ENCODE peak calls at places on chromosomes 16 and 17, in five cellular contexts. One of them, this sample, is unnamed.
A peak's percentile ranks its signal among the peaks of the same experiment; 100 is the strongest.

GRCh38 chr16:4314532-4315184 is 1.2 kb upstream of the GLIS2 start:
- DNase-seq in activated CD8-positive, alpha-beta T cell treated with anti-CD3 and anti-CD28 coated beads for 36 hours: peak; percentile 53
- DNase-seq in HCEC 1CT: peak; percentile 50
- DNase-seq in NCI-H2081: no peak
- DNase-seq in progenitor cell of endocrine pancreas: no peak
- DNase-seq in this sample: peak; percentile 47

GRCh38 chr17:18191967-18192366 is 8.3 kb downstream of the ALKBH5 start:
- DNase-seq in activated CD8-positive, alpha-beta T cell treated with anti-CD3 and anti-CD28 coated beads for 36 hours: peak; percentile 24
- DNase-seq in HCEC 1CT: no peak
- DNase-seq in NCI-H2081: no peak
- DNase-seq in progenitor cell of endocrine pancreas: no peak
- DNase-seq in this sample: no peak

GRCh38 chr17:40363480-40363838 is 1.1 kb downstream of the GJD3 start:
- DNase-seq in activated CD8-positive, alpha-beta T cell treated with anti-CD3 and anti-CD28 coated beads for 36 hours: no peak
- DNase-seq in HCEC 1CT: no peak
- DNase-seq in NCI-H2081: peak; percentile 44
- DNase-seq in progenitor cell of endocrine pancreas: no peak
- DNase-seq in this sample: no peak

GRCh38 chr17:40561871-40562611 is 3.2 kb downstream of the CCR7 start:
- DNase-seq in activated CD8-positive, alpha-beta T cell treated with anti-CD3 and anti-CD28 coated beads for 36 hours: peak; percentile 86
- DNase-seq in HCEC 1CT: peak; percentile 5
- DNase-seq in NCI-H2081: no peak
- DNase-seq in progenitor cell of endocrine pancreas: no peak
- DNase-seq in this sample: no peak

GRCh38 chr16:21646721-21647561 is 5.5 kb downstream of the IGSF6 start:
- DNase-seq in activated CD8-positive, alpha-beta T cell treated with anti-CD3 and anti-CD28 coated beads for 36 hours: peak; percentile 93
- DNase-seq in HCEC 1CT: no peak
- DNase-seq in NCI-H2081: no peak
- DNase-seq in progenitor cell of endocrine pancreas: no peak
- DNase-seq in this sample: no peak

GRCh38 chr16:1871974-1872635 is at the start of gene MEIOB:
- DNase-seq in activated CD8-positive, alpha-beta T cell treated with anti-CD3 and anti-CD28 coated beads for 36 hours: peak; percentile 53
- DNase-seq in HCEC 1CT: no peak
- DNase-seq in NCI-H2081: no peak
- DNase-seq in progenitor cell of endocrine pancreas: no peak
- DNase-seq in this sample: no peak

GRCh38 chr17:76050226-76051070 is 21.9 kb downstream of the SRP68 start:
- DNase-seq in activated CD8-positive, alpha-beta T cell treated with anti-CD3 and anti-CD28 coated beads for 36 hours: no peak
- DNase-seq in HCEC 1CT: no peak
- DNase-seq in NCI-H2081: no peak
- DNase-seq in progenitor cell of endocrine pancreas: no peak
- DNase-seq in this sample: no peak

GRCh38 chr17:50212121-50212843 is 10.9 kb upstream of the COL1A1 start:
- DNase-seq in activated CD8-positive, alpha-beta T cell treated with anti-CD3 and anti-CD28 coated beads for 36 hours: no peak
- DNase-seq in HCEC 1CT: peak; percentile 83
- DNase-seq in NCI-H2081: no peak
- DNase-seq in progenitor cell of endocrine pancreas: no peak
- DNase-seq in this sample: peak; percentile 69

GRCh38 chr17:55717898-55718735 is 4.5 kb downstream of the TMEM100 start:
- DNase-seq in activated CD8-positive, alpha-beta T cell treated with anti-CD3 and anti-CD28 coated beads for 36 hours: peak; percentile 87
- DNase-seq in HCEC 1CT: peak; percentile 45
- DNase-seq in NCI-H2081: peak; percentile 72
- DNase-seq in progenitor cell of endocrine pancreas: peak; percentile 64
- DNase-seq in this sample: peak; percentile 74

GRCh38 chr16:49603956-49604355 is 230.4 kb downstream of the C16orf78 start:
- DNase-seq in activated CD8-positive, alpha-beta T cell treated with anti-CD3 and anti-CD28 coated beads for 36 hours: no peak
- DNase-seq in HCEC 1CT: no peak
- DNase-seq in NCI-H2081: no peak
- DNase-seq in progenitor cell of endocrine pancreas: no peak
- DNase-seq in this sample: no peak

GRCh38 chr17:39921323-39921722 is 2.9 kb upstream of the GSDMB start:
- DNase-seq in activated CD8-positive, alpha-beta T cell treated with anti-CD3 and anti-CD28 coated beads for 36 hours: peak; percentile 74
- DNase-seq in HCEC 1CT: no peak
- DNase-seq in NCI-H2081: no peak
- DNase-seq in progenitor cell of endocrine pancreas: no peak
- DNase-seq in this sample: no peak

GRCh38 chr16:72285324-72285723 is 113.4 kb upstream of the PMFBP1 start:
- DNase-seq in activated CD8-positive, alpha-beta T cell treated with anti-CD3 and anti-CD28 coated beads for 36 hours: no peak
- DNase-seq in HCEC 1CT: no peak
- DNase-seq in NCI-H2081: no peak
- DNase-seq in progenitor cell of endocrine pancreas: no peak
- DNase-seq in this sample: no peak

GRCh38 chr17:48259710-48260291 is 152.2 kb downstream of the SNX11 start:
- DNase-seq in activated CD8-positive, alpha-beta T cell treated with anti-CD3 and anti-CD28 coated beads for 36 hours: no peak
- DNase-seq in HCEC 1CT: peak; percentile 50
- DNase-seq in NCI-H2081: peak; percentile 88
- DNase-seq in progenitor cell of endocrine pancreas: no peak
- DNase-seq in this sample: peak; percentile 72

GRCh38 chr17:66214893-66215528 is 14.2 kb downstream of the APOH start:
- DNase-seq in activated CD8-positive, alpha-beta T cell treated with anti-CD3 and anti-CD28 coated beads for 36 hours: no peak
- DNase-seq in HCEC 1CT: no peak
- DNase-seq in NCI-H2081: peak; percentile 77
- DNase-seq in progenitor cell of endocrine pancreas: no peak
- DNase-seq in this sample: no peak

GRCh38 chr17:65027305-65027704 is 29.2 kb downstream of the GNA13 start:
- DNase-seq in activated CD8-positive, alpha-beta T cell treated with anti-CD3 and anti-CD28 coated beads for 36 hours: peak; percentile 79
- DNase-seq in HCEC 1CT: peak; percentile 88
- DNase-seq in NCI-H2081: no peak
- DNase-seq in progenitor cell of endocrine pancreas: no peak
- DNase-seq in this sample: peak; percentile 72

GRCh38 chr17:78120971-78121800 is 7.4 kb downstream of the TMC6 start:
- DNase-seq in activated CD8-positive, alpha-beta T cell treated with anti-CD3 and anti-CD28 coated beads for 36 hours: peak; percentile 79
- DNase-seq in HCEC 1CT: no peak
- DNase-seq in NCI-H2081: no peak
- DNase-seq in progenitor cell of endocrine pancreas: no peak
- DNase-seq in this sample: no peak

GRCh38 chr17:73650147-73650546 is 5.9 kb upstream of the SDK2 start:
- DNase-seq in activated CD8-positive, alpha-beta T cell treated with anti-CD3 and anti-CD28 coated beads for 36 hours: peak; percentile 41
- DNase-seq in HCEC 1CT: no peak
- DNase-seq in NCI-H2081: peak; percentile 67
- DNase-seq in progenitor cell of endocrine pancreas: no peak
- DNase-seq in this sample: no peak

GRCh38 chr16:69182730-69183416 is 4.1 kb upstream of the SNTB2 start:
- DNase-seq in activated CD8-positive, alpha-beta T cell treated with anti-CD3 and anti-CD28 coated beads for 36 hours: no peak
- DNase-seq in HCEC 1CT: no peak
- DNase-seq in NCI-H2081: peak; percentile 23
- DNase-seq in progenitor cell of endocrine pancreas: no peak
- DNase-seq in this sample: no peak

GRCh38 chr16:17275076-17275732 is 195.6 kb downstream of the XYLT1 start:
- DNase-seq in activated CD8-positive, alpha-beta T cell treated with anti-CD3 and anti-CD28 coated beads for 36 hours: peak; percentile 18
- DNase-seq in HCEC 1CT: no peak
- DNase-seq in NCI-H2081: no peak
- DNase-seq in progenitor cell of endocrine pancreas: no peak
- DNase-seq in this sample: no peak

GRCh38 chr17:77375917-77376651 is 235.3 kb downstream of the SEC14L1 start:
- DNase-seq in activated CD8-positive, alpha-beta T cell treated with anti-CD3 and anti-CD28 coated beads for 36 hours: peak; percentile 91
- DNase-seq in HCEC 1CT: no peak
- DNase-seq in NCI-H2081: no peak
- DNase-seq in progenitor cell of endocrine pancreas: no peak
- DNase-seq in this sample: no peak

GRCh38 chr17:9575381-9576072 is at the start of gene STX8:
- DNase-seq in activated CD8-positive, alpha-beta T cell treated with anti-CD3 and anti-CD28 coated beads for 36 hours: peak; percentile 91
- DNase-seq in HCEC 1CT: peak; percentile 90
- DNase-seq in NCI-H2081: peak; percentile 81
- DNase-seq in progenitor cell of endocrine pancreas: peak; percentile 90
- DNase-seq in this sample: peak; percentile 87

GRCh38 chr17:77516902-77517301 is 376.1 kb downstream of the SEC14L1 start:
- DNase-seq in activated CD8-positive, alpha-beta T cell treated with anti-CD3 and anti-CD28 coated beads for 36 hours: peak; percentile 48
- DNase-seq in HCEC 1CT: peak; percentile 53
- DNase-seq in NCI-H2081: no peak
- DNase-seq in progenitor cell of endocrine pancreas: no peak
- DNase-seq in this sample: peak; percentile 52

GRCh38 chr16:49015189-49015540 is 266.5 kb downstream of the CBLN1 start:
- DNase-seq in activated CD8-positive, alpha-beta T cell treated with anti-CD3 and anti-CD28 coated beads for 36 hours: no peak
- DNase-seq in HCEC 1CT: no peak
- DNase-seq in NCI-H2081: no peak
- DNase-seq in progenitor cell of endocrine pancreas: no peak
- DNase-seq in this sample: no peak

GRCh38 chr16:31111881-31112466 is 3.8 kb downstream of the BCKDK start:
- DNase-seq in activated CD8-positive, alpha-beta T cell treated with anti-CD3 and anti-CD28 coated beads for 36 hours: no peak
- DNase-seq in HCEC 1CT: no peak
- DNase-seq in NCI-H2081: no peak
- DNase-seq in progenitor cell of endocrine pancreas: no peak
- DNase-seq in this sample: no peak

GRCh38 chr17:3965123-3965800 is 1.0 kb upstream of the ATP2A3 start:
- DNase-seq in activated CD8-positive, alpha-beta T cell treated with anti-CD3 and anti-CD28 coated beads for 36 hours: peak; percentile 86
- DNase-seq in HCEC 1CT: peak; percentile 34
- DNase-seq in NCI-H2081: peak; percentile 77
- DNase-seq in progenitor cell of endocrine pancreas: no peak
- DNase-seq in this sample: peak; percentile 44